ENCODE peak calls at places on chromosomes 16 and 17, in four cellular contexts. T is HepG2, U is GM12878, K is K562. X is an unnamed sample.

GRCh38 chr17:15462962-15463361 is 4.5 kb downstream of the CDRT4 start:
- DNase-seq in U (no peak), K (no peak), T (no peak), X (no peak)

GRCh38 chr16:26118575-26118974 is 426.8 kb downstream of the HS3ST4 start:
- DNase-seq in K (no peak), T (no peak), U (no peak), X (no peak)

GRCh38 chr16:50747206-50747956 is 5.5 kb downstream of the CYLD start:
- DNase-seq in T (peak), U (peak), K (no peak), X (no peak)

GRCh38 chr17:36728030-36728991 is 126.9 kb downstream of the MRM1 start:
- DNase-seq in T (no peak), K (peak), U (no peak), X (no peak)

GRCh38 chr16:3461120-3461519 is 17.6 kb downstream of the NAA60 start:
- DNase-seq in K (no peak), T (no peak), U (no peak), X (no peak)

GRCh38 chr17:77494664-77495435 is 354.1 kb downstream of the SEC14L1 start:
- DNase-seq in K (peak), U (no peak), T (peak), X (peak)

GRCh38 chr17:11948791-11949190 is 48.5 kb downstream of the ZNF18 start:
- DNase-seq in T (no peak), U (no peak), K (no peak), X (no peak)

GRCh38 chr16:3503513-3503912 is 2.7 kb downstream of the CLUAP1 start:
- DNase-seq in K (no peak), T (no peak), U (no peak), X (no peak)

GRCh38 chr17:50564916-50565315 is 4.4 kb downstream of the CACNA1G start:
- DNase-seq in U (no peak), K (peak), T (no peak), X (no peak)

GRCh38 chr17:73592531-73592961 is 51.7 kb downstream of the SDK2 start:
- DNase-seq in K (no peak), U (no peak), T (no peak), X (no peak)

GRCh38 chr17:75994802-75995350 is 5.8 kb upstream of the CDK3 start:
- DNase-seq in U (no peak), K (no peak), T (no peak), X (no peak)

GRCh38 chr17:73750975-73751374 is 106.7 kb upstream of the SDK2 start:
- DNase-seq in U (no peak), T (peak), K (no peak), X (no peak)

GRCh38 chr16:74650966-74651567 is 15.6 kb downstream of the RFWD3 start:
- DNase-seq in T (peak), U (no peak), K (peak), X (no peak)

GRCh38 chr17:82408288-82408937 is 9.7 kb upstream of the HEXD start:
- DNase-seq in T (no peak), K (no peak), U (no peak), X (no peak)

GRCh38 chr16:19136549-19137196 is 22.9 kb downstream of the ITPRIPL2 start:
- DNase-seq in T (no peak), U (no peak), K (no peak), X (no peak)

GRCh38 chr16:85505794-85506339 is 107.3 kb upstream of the GSE1 start:
- DNase-seq in K (no peak), U (no peak), T (no peak), X (no peak)

GRCh38 chr17:7213895-7214299 is 5.7 kb downstream of the DLG4 start:
- DNase-seq in K (peak), U (no peak), T (peak), X (peak)

GRCh38 chr16:88886311-88886914 is 20.0 kb upstream of the PABPN1L start:
- DNase-seq in K (no peak), U (no peak), T (no peak), X (no peak)

GRCh38 chr16:48204825-48205151 is 39.3 kb upstream of the LONP2 start:
- DNase-seq in U (no peak), T (no peak), K (no peak), X (no peak)

GRCh38 chr16:5002699-5003143 is 31.0 kb downstream of the NAGPA start:
- DNase-seq in T (peak), U (no peak), K (no peak), X (no peak)

GRCh38 chr16:84699712-84700517 is at the start of gene USP10:
- DNase-seq in U (no peak), K (peak), T (peak), X (peak)

GRCh38 chr17:13140750-13141149 is 122.9 kb upstream of the ELAC2 start:
- DNase-seq in U (no peak), T (no peak), K (no peak), X (no peak)

GRCh38 chr16:67161595-67162058 is 1.9 kb downstream of the FBXL8 start:
- DNase-seq in U (no peak), K (no peak), T (no peak), X (no peak)

GRCh38 chr17:29048440-29049360 is 5.8 kb downstream of the PIPOX start:
- DNase-seq in T (no peak), K (no peak), U (no peak), X (no peak)

GRCh38 chr16:85222151-85222863 is 110.0 kb upstream of the CIBAR2 start:
- DNase-seq in K (no peak), T (no peak), U (no peak), X (no peak)

GRCh38 chr17:28720247-28720996 is 637 bp downstream of the RPL23A start:
- DNase-seq in K (peak), U (no peak), T (no peak), X (no peak)

GRCh38 chr16:49455991-49456745 is 82.6 kb downstream of the C16orf78 start:
- DNase-seq in T (no peak), U (no peak), K (no peak), X (no peak)

GRCh38 chr16:1887711-1888354 is 15.9 kb upstream of the MEIOB start:
- DNase-seq in U (no peak), K (no peak), T (no peak), X (no peak)
- TF ChIP-seq POLR2AphosphoS2 in U (no peak), K (no peak), T (no peak), X (no peak)

DNA sequence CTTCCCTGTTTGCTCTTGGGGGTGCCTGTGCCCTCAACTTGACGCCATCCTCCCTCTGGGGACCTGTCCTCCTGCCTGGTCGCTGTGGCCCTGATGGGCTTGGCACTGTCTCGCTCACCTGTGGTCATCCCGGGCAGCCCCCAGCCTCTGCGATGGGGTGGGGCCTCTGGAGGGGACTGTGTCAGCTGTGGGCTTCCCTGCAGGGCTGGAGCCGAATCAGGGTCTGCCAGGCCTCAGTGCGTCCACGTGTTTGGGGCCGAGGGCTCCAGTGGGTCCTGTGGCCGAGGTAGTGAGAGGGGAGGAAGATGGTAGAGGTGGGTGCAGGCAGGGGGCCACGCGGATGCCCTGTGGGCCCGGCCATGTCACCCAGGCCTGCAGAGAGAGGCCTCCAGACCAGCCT is 8.0 kb downstream of the PIGQ start:
- DNase-seq in U (no peak), K (no peak), T (no peak), X (no peak)
- H3K27ac ChIP-seq in U (no peak), K (no peak), T (no peak), X (no peak)

DNA sequence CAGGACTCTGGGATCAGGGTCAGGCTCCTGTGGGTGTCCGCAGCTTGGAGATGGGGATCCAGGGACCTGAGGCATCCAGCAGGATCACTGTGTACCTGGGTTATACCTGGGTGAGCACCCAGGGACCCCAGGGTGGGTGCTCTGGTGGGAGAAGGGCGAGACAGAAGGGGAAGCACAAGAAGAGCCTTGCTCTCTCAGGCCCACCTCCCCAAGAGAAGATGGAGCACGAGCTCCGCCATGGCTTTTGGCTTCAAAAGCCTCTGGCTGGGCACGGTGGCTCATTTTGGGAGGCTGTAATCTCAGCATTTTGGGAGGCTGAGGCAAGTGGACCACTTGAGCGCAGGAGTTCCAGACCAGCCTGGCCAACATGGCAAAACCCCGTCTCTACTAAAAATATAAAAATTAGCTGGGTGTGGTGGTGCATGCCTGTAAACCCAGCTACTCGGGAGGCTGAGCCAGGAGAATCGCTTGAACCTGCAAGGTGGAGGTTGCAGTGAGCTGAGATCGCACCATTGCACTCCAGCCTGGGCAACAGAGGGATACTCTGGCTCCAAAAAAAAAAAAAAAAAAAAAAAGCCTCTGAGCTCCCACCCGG is 8.9 kb downstream of the DRC7 start:
- DNase-seq in T (no peak), K (no peak), U (no peak), X (no peak)
- TF ChIP-seq CEBPB in T (no peak), K (no peak), U (no peak), X (no peak)

DNA sequence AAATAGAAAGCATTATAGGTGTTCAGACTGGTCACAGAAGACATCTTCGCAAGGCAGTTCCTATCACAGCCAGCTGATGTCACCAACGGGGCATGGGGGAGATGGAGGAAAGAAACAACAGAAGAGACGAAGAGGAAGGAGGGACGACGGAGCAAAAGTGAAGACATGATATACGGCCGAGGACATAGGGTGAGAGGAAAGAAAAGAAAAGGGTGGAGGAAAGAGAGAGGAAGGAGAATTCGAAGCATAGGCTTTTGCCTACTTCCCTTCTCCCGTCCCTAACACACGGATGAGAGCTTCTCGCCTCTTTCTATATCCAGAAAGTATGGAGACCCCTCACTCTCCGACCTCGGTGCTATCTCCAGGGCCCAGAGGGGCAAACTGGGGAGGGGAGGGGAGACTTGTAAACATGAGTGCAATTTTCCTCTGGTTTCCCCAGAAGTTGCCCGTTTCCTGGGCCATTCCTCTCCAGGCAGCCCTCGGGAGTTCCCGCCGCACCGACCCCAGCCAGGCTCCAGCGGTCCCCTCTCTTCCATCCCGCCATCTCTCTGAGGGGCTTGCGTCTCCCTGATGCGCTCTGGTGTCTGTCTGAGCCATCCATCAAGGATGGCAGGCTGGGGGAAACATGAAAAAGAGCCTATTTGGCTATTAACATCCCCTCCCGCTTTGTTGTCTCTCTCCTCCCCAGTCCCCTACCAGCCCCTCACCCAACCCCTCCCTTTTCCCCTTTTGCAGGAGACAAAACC is 26.0 kb downstream of the COPZ2 start:
- DNase-seq in T (peak), K (peak), U (no peak), X (peak)
- TF ChIP-seq POLR2AphosphoS2 in T (no peak), K (no peak), U (no peak), X (no peak)